ENCODE peak calls at places on chromosomes 13 and 19, in ten cellular contexts. One of them, this sample, is unnamed.

GRCh38 chr13:46992383-46992952 is 95.6 kb upstream of the HTR2A start:
- DNase-seq in thyroid gland: no peak
- DNase-seq in epithelial cell of prostate: no peak
- DNase-seq in aorta: no peak
- DNase-seq in H9: no peak
- DNase-seq in neural progenitor cell: peak; percentile 11
- DNase-seq in mesendoderm: peak; percentile 43
- DNase-seq in SK-N-MC: no peak
- DNase-seq in Peyer's patch: no peak
- DNase-seq in GM23338: peak; percentile 31
- DNase-seq in this sample: no peak

GRCh38 chr19:20247016-20247683 is 80.1 kb downstream of the ZNF486 start:
- DNase-seq in thyroid gland: peak; percentile 85
- DNase-seq in epithelial cell of prostate: no peak
- DNase-seq in aorta: no peak
- DNase-seq in H9: peak; percentile 59
- DNase-seq in neural progenitor cell: peak; percentile 63
- DNase-seq in mesendoderm: peak; percentile 82
- DNase-seq in SK-N-MC: no peak
- DNase-seq in Peyer's patch: no peak
- DNase-seq in GM23338: peak; percentile 69
- DNase-seq in this sample: peak; percentile 52

GRCh38 chr19:12294308-12295158 is at the start of gene ZNF44:
- DNase-seq in thyroid gland: peak; percentile 99
- DNase-seq in epithelial cell of prostate: peak; percentile 77
- DNase-seq in aorta: peak; percentile 98
- DNase-seq in H9: peak; percentile 98
- DNase-seq in neural progenitor cell: peak; percentile 99
- DNase-seq in mesendoderm: peak; percentile 99
- DNase-seq in SK-N-MC: peak; percentile 47
- DNase-seq in Peyer's patch: peak; percentile 99
- DNase-seq in GM23338: peak; percentile 99
- DNase-seq in this sample: peak; percentile 98

GRCh38 chr19:12791345-12792047 is at the start of gene JUNB:
- DNase-seq in thyroid gland: peak; percentile 97
- DNase-seq in epithelial cell of prostate: peak; percentile 89
- DNase-seq in aorta: peak; percentile 99
- DNase-seq in H9: peak; percentile 89
- DNase-seq in neural progenitor cell: peak; percentile 90
- DNase-seq in mesendoderm: peak; percentile 93
- DNase-seq in SK-N-MC: no peak
- DNase-seq in Peyer's patch: peak; percentile 99
- DNase-seq in GM23338: peak; percentile 87
- DNase-seq in this sample: peak; percentile 98

GRCh38 chr13:84137292-84137691 is 255.0 kb upstream of the SLITRK1 start:
- DNase-seq in thyroid gland: no peak
- DNase-seq in epithelial cell of prostate: no peak
- DNase-seq in aorta: no peak
- DNase-seq in H9: no peak
- DNase-seq in neural progenitor cell: no peak
- DNase-seq in mesendoderm: no peak
- DNase-seq in SK-N-MC: no peak
- DNase-seq in Peyer's patch: peak; percentile 50
- DNase-seq in GM23338: no peak
- DNase-seq in this sample: no peak

GRCh38 chr13:111011899-111012298 is 97.0 kb upstream of the ANKRD10 start:
- DNase-seq in thyroid gland: no peak
- DNase-seq in epithelial cell of prostate: no peak
- DNase-seq in aorta: no peak
- DNase-seq in H9: no peak
- DNase-seq in neural progenitor cell: no peak
- DNase-seq in mesendoderm: no peak
- DNase-seq in SK-N-MC: no peak
- DNase-seq in Peyer's patch: no peak
- DNase-seq in GM23338: no peak
- DNase-seq in this sample: no peak

GRCh38 chr19:18795540-18795939 is 4.4 kb upstream of the COMP start:
- DNase-seq in thyroid gland: no peak
- DNase-seq in epithelial cell of prostate: no peak
- DNase-seq in aorta: peak; percentile 78
- DNase-seq in H9: peak; percentile 39
- DNase-seq in neural progenitor cell: peak; percentile 64
- DNase-seq in mesendoderm: peak; percentile 35
- DNase-seq in SK-N-MC: no peak
- DNase-seq in Peyer's patch: no peak
- DNase-seq in GM23338: peak; percentile 55
- DNase-seq in this sample: no peak

GRCh38 chr13:107881362-107881761 is 334.0 kb downstream of the LIG4 start:
- DNase-seq in thyroid gland: no peak
- DNase-seq in epithelial cell of prostate: no peak
- DNase-seq in aorta: no peak
- DNase-seq in H9: no peak
- DNase-seq in neural progenitor cell: no peak
- DNase-seq in mesendoderm: no peak
- DNase-seq in SK-N-MC: no peak
- DNase-seq in Peyer's patch: no peak
- DNase-seq in GM23338: no peak
- DNase-seq in this sample: no peak

GRCh38 chr13:29369060-29369743 is 226.3 kb downstream of the SLC7A1 start:
- DNase-seq in thyroid gland: peak; percentile 42
- DNase-seq in epithelial cell of prostate: no peak
- DNase-seq in aorta: no peak
- DNase-seq in H9: peak; percentile 36
- DNase-seq in neural progenitor cell: peak; percentile 76
- DNase-seq in mesendoderm: peak; percentile 68
- DNase-seq in SK-N-MC: peak; percentile 5
- DNase-seq in Peyer's patch: no peak
- DNase-seq in GM23338: peak; percentile 81
- DNase-seq in this sample: no peak

GRCh38 chr13:93857126-93857525 is 622.4 kb downstream of the DCT start:
- DNase-seq in thyroid gland: no peak
- DNase-seq in epithelial cell of prostate: no peak
- DNase-seq in aorta: no peak
- DNase-seq in H9: no peak
- DNase-seq in neural progenitor cell: no peak
- DNase-seq in mesendoderm: no peak
- DNase-seq in SK-N-MC: no peak
- DNase-seq in Peyer's patch: no peak
- DNase-seq in GM23338: no peak
- DNase-seq in this sample: no peak

GRCh38 chr13:110379905-110380341 is 72.8 kb downstream of the COL4A2 start:
- DNase-seq in thyroid gland: no peak
- DNase-seq in epithelial cell of prostate: no peak
- DNase-seq in aorta: no peak
- DNase-seq in H9: peak; percentile 58
- DNase-seq in neural progenitor cell: peak; percentile 5
- DNase-seq in mesendoderm: peak; percentile 89
- DNase-seq in SK-N-MC: peak; percentile 84
- DNase-seq in Peyer's patch: no peak
- DNase-seq in GM23338: peak; percentile 35
- DNase-seq in this sample: no peak

GRCh38 chr19:34335914-34336313 is 29.1 kb upstream of the GPI start:
- DNase-seq in thyroid gland: no peak
- DNase-seq in epithelial cell of prostate: no peak
- DNase-seq in aorta: no peak
- DNase-seq in H9: no peak
- DNase-seq in neural progenitor cell: no peak
- DNase-seq in mesendoderm: no peak
- DNase-seq in SK-N-MC: no peak
- DNase-seq in Peyer's patch: no peak
- DNase-seq in GM23338: no peak
- DNase-seq in this sample: no peak

GRCh38 chr13:44181938-44182337 is 191.7 kb upstream of the SERP2 start:
- DNase-seq in thyroid gland: no peak
- DNase-seq in epithelial cell of prostate: no peak
- DNase-seq in aorta: no peak
- DNase-seq in H9: no peak
- DNase-seq in neural progenitor cell: no peak
- DNase-seq in mesendoderm: no peak
- DNase-seq in SK-N-MC: no peak
- DNase-seq in Peyer's patch: no peak
- DNase-seq in GM23338: no peak
- DNase-seq in this sample: no peak

GRCh38 chr19:45419895-45420294 is 3.8 kb downstream of the ERCC1 start:
- DNase-seq in thyroid gland: no peak
- DNase-seq in epithelial cell of prostate: no peak
- DNase-seq in aorta: no peak
- DNase-seq in H9: no peak
- DNase-seq in neural progenitor cell: no peak
- DNase-seq in mesendoderm: no peak
- DNase-seq in SK-N-MC: no peak
- DNase-seq in Peyer's patch: no peak
- DNase-seq in GM23338: no peak
- DNase-seq in this sample: no peak
- H3K27ac ChIP-seq in thyroid gland: no peak overlapping the region
- H3K27ac ChIP-seq in epithelial cell of prostate: peak overlapping the region; percentile 100
- H3K27ac ChIP-seq in aorta: no peak overlapping the region
- H3K27ac ChIP-seq in H9: no peak overlapping the region
- H3K27ac ChIP-seq in neural progenitor cell: no peak overlapping the region
- H3K27ac ChIP-seq in mesendoderm: no peak overlapping the region
- H3K27ac ChIP-seq in SK-N-MC: no peak overlapping the region
- H3K27ac ChIP-seq in Peyer's patch: peak overlapping the region; percentile 50
- H3K27ac ChIP-seq in GM23338: no peak overlapping the region
- H3K27ac ChIP-seq in this sample: no peak overlapping the region

GRCh38 chr19:9793051-9793591 is 24.6 kb upstream of the ZNF846 start:
- DNase-seq in thyroid gland: peak; percentile 63
- DNase-seq in epithelial cell of prostate: no peak
- DNase-seq in aorta: peak; percentile 82
- DNase-seq in H9: no peak
- DNase-seq in neural progenitor cell: no peak
- DNase-seq in mesendoderm: peak; percentile 72
- DNase-seq in SK-N-MC: no peak
- DNase-seq in Peyer's patch: peak; percentile 77
- DNase-seq in GM23338: peak; percentile 75
- DNase-seq in this sample: peak; percentile 79

GRCh38 chr19:9797871-9798270 is 21.0 kb downstream of the FBXL12 start:
- DNase-seq in thyroid gland: no peak
- DNase-seq in epithelial cell of prostate: peak; percentile 56
- DNase-seq in aorta: no peak
- DNase-seq in H9: no peak
- DNase-seq in neural progenitor cell: no peak
- DNase-seq in mesendoderm: no peak
- DNase-seq in SK-N-MC: no peak
- DNase-seq in Peyer's patch: no peak
- DNase-seq in GM23338: no peak
- DNase-seq in this sample: no peak

GRCh38 chr19:9799162-9799561 is 19.7 kb downstream of the FBXL12 start:
- DNase-seq in thyroid gland: no peak
- DNase-seq in epithelial cell of prostate: no peak
- DNase-seq in aorta: no peak
- DNase-seq in H9: no peak
- DNase-seq in neural progenitor cell: no peak
- DNase-seq in mesendoderm: no peak
- DNase-seq in SK-N-MC: no peak
- DNase-seq in Peyer's patch: no peak
- DNase-seq in GM23338: no peak
- DNase-seq in this sample: no peak

GRCh38 chr19:9792191-9793050 is 23.9 kb upstream of the ZNF846 start:
- DNase-seq in thyroid gland: peak; percentile 97
- DNase-seq in epithelial cell of prostate: peak; percentile 73
- DNase-seq in aorta: peak; percentile 96
- DNase-seq in H9: peak; percentile 98
- DNase-seq in neural progenitor cell: peak; percentile 99
- DNase-seq in mesendoderm: peak; percentile 98
- DNase-seq in SK-N-MC: peak; percentile 32
- DNase-seq in Peyer's patch: peak; percentile 98
- DNase-seq in GM23338: peak; percentile 99
- DNase-seq in this sample: peak; percentile 98

DNA sequence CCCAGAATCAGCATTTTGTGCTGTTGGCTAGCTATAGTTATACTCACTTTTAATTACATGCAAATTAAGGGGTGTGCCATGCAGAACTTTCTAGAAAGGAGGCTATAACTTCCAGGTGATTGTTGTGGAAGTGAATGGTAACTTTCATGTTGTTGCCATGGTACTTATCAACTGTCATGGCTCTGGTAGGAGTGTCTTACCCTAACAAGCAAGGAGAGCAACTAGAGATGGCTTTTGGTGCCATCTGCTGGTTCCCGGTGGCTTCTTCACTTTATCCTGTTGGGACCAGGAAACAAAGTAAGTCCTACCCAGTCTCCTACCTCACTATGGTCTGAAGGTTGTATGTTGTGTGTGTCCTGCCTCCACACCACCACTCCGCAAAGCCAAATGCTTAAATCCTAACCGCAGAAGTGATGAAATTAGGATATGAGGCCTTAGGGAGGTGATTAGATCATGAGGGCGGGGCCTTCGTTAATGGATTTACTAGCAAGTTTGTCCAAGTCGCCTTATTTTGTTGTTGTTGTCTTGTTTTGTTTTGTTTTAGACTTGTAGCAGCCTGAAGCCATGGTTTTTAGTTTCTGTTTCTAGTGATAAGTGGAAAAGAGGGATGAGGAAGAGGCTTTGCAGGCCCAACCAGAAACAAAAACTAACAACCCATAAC is 22.6 kb downstream of the FBXL12 start:
- DNase-seq in thyroid gland: peak; percentile 88
- DNase-seq in epithelial cell of prostate: peak; percentile 77
- DNase-seq in aorta: peak; percentile 87
- DNase-seq in H9: peak; percentile 92
- DNase-seq in neural progenitor cell: peak; percentile 87
- DNase-seq in mesendoderm: peak; percentile 98
- DNase-seq in SK-N-MC: peak; percentile 87
- DNase-seq in Peyer's patch: peak; percentile 96
- DNase-seq in GM23338: peak; percentile 95
- DNase-seq in this sample: peak; percentile 82
- H3K27ac ChIP-seq in thyroid gland: no peak overlapping the region
- H3K27ac ChIP-seq in epithelial cell of prostate: peak overlapping the region; percentile 80
- H3K27ac ChIP-seq in aorta: no peak overlapping the region
- H3K27ac ChIP-seq in H9: no peak overlapping the region
- H3K27ac ChIP-seq in neural progenitor cell: no peak overlapping the region
- H3K27ac ChIP-seq in mesendoderm: no peak overlapping the region
- H3K27ac ChIP-seq in SK-N-MC: no peak overlapping the region
- H3K27ac ChIP-seq in Peyer's patch: no peak overlapping the region
- H3K27ac ChIP-seq in GM23338: peak overlapping the region; percentile 1
- H3K27ac ChIP-seq in this sample: no peak overlapping the region

GRCh38 chr19:38278751-38279150 is 14.4 kb downstream of the SPINT2 start:
- DNase-seq in thyroid gland: no peak
- DNase-seq in epithelial cell of prostate: no peak
- DNase-seq in aorta: no peak
- DNase-seq in H9: no peak
- DNase-seq in neural progenitor cell: no peak
- DNase-seq in mesendoderm: no peak
- DNase-seq in SK-N-MC: no peak
- DNase-seq in Peyer's patch: no peak
- DNase-seq in GM23338: no peak
- DNase-seq in this sample: no peak
- H3K27ac ChIP-seq in thyroid gland: peak overlapping the region; percentile 72
- H3K27ac ChIP-seq in epithelial cell of prostate: peak overlapping the region; percentile 47
- H3K27ac ChIP-seq in aorta: peak overlapping the region; percentile 96
- H3K27ac ChIP-seq in H9: no peak overlapping the region
- H3K27ac ChIP-seq in neural progenitor cell: no peak overlapping the region
- H3K27ac ChIP-seq in mesendoderm: no peak overlapping the region
- H3K27ac ChIP-seq in SK-N-MC: no peak overlapping the region
- H3K27ac ChIP-seq in Peyer's patch: peak overlapping the region; percentile 6
- H3K27ac ChIP-seq in GM23338: peak overlapping the region; percentile 76
- H3K27ac ChIP-seq in this sample: no peak overlapping the region

GRCh38 chr13:68051910-68052309 is 821.8 kb upstream of the PCDH9 start:
- DNase-seq in thyroid gland: no peak
- DNase-seq in epithelial cell of prostate: no peak
- DNase-seq in aorta: no peak
- DNase-seq in H9: no peak
- DNase-seq in neural progenitor cell: no peak
- DNase-seq in mesendoderm: no peak
- DNase-seq in SK-N-MC: no peak
- DNase-seq in Peyer's patch: no peak
- DNase-seq in GM23338: no peak
- DNase-seq in this sample: no peak

GRCh38 chr13:68056816-68057710 is 826.9 kb upstream of the PCDH9 start:
- DNase-seq in thyroid gland: peak; percentile 4
- DNase-seq in epithelial cell of prostate: peak; percentile 8
- DNase-seq in aorta: peak; percentile 57
- DNase-seq in H9: no peak
- DNase-seq in neural progenitor cell: no peak
- DNase-seq in mesendoderm: peak; percentile 42
- DNase-seq in SK-N-MC: no peak
- DNase-seq in Peyer's patch: no peak
- DNase-seq in GM23338: peak; percentile 50
- DNase-seq in this sample: no peak
- H3K27ac ChIP-seq in thyroid gland: no peak overlapping the region
- H3K27ac ChIP-seq in epithelial cell of prostate: peak overlapping the region; percentile 74
- H3K27ac ChIP-seq in aorta: no peak overlapping the region
- H3K27ac ChIP-seq in H9: no peak overlapping the region
- H3K27ac ChIP-seq in neural progenitor cell: no peak overlapping the region
- H3K27ac ChIP-seq in mesendoderm: no peak overlapping the region
- H3K27ac ChIP-seq in SK-N-MC: no peak overlapping the region
- H3K27ac ChIP-seq in Peyer's patch: no peak overlapping the region
- H3K27ac ChIP-seq in GM23338: no peak overlapping the region
- H3K27ac ChIP-seq in this sample: no peak overlapping the region

This sample was measured in ovary.